ENCODE peak calls at places on chromosomes 2 and 18, in five cellular contexts. S, K, V, R and O are unnamed samples.

GRCh38 chr2:33298233-33298632 is 178.2 kb upstream of the RASGRP3 start:
- DNase-seq in R (no peak), K (no peak), S (no peak), V (no peak), O (no peak)

GRCh38 chr2:60337142-60337497 is 216.3 kb downstream of the BCL11A start:
- DNase-seq in K (no peak), V (peak), S (no peak), R (no peak), O (no peak)

GRCh38 chr2:233100192-233100998 is 40.3 kb downstream of the INPP5D start:
- DNase-seq in S (peak), V (no peak), R (no peak), K (no peak), O (peak)

GRCh38 chr2:9238927-9239326 is 32.3 kb downstream of the ASAP2 start:
- DNase-seq in R (no peak), S (no peak), K (no peak), V (no peak), O (no peak)

GRCh38 chr2:61471905-61472805 is 1.3 kb upstream of the USP34 start:
- DNase-seq in V (peak), S (no peak), R (no peak), K (no peak), O (no peak)

GRCh38 chr2:199693861-199694260 is 157.1 kb downstream of the FTCDNL1 start:
- DNase-seq in R (no peak), K (no peak), S (no peak), V (no peak), O (no peak)

GRCh38 chr18:9613550-9614400 is 584 bp downstream of the PPP4R1 start:
- DNase-seq in R (no peak), K (peak), V (peak), S (peak), O (no peak)

GRCh38 chr2:144780983-144781382 is 261.1 kb upstream of the ZEB2 start:
- DNase-seq in K (no peak), R (peak), S (no peak), V (no peak), O (no peak)

GRCh38 chr2:78887436-78887835 is 138.1 kb upstream of the REG3G start:
- DNase-seq in V (no peak), R (no peak), S (no peak), K (no peak), O (no peak)

GRCh38 chr18:3603460-3604259 is 153.7 kb downstream of the TGIF1 start:
- DNase-seq in K (no peak), S (peak), V (peak), R (peak), O (no peak)

GRCh38 chr2:72027426-72028161 is 120.1 kb downstream of the CYP26B1 start:
- DNase-seq in S (peak), R (no peak), V (no peak), K (no peak), O (no peak)

GRCh38 chr2:148524519-148524919 is 120.0 kb upstream of the EPC2 start:
- DNase-seq in K (no peak), V (no peak), S (no peak), R (no peak), O (no peak)

GRCh38 chr18:45441110-45441842 is 174.0 kb upstream of the SLC14A2 start:
- DNase-seq in S (no peak), V (no peak), K (no peak), R (peak), O (no peak)

GRCh38 chr18:5475252-5475651 is 68.5 kb downstream of the EPB41L3 start:
- DNase-seq in V (peak), S (no peak), R (no peak), K (no peak), O (no peak)

GRCh38 chr2:241417626-241418025 is 61.5 kb downstream of the FARP2 start:
- DNase-seq in K (no peak), S (no peak), V (no peak), R (no peak), O (no peak)

GRCh38 chr18:9722691-9723090 is 14.6 kb downstream of the RAB31 start:
- DNase-seq in S (no peak), R (no peak), V (no peak), K (no peak), O (no peak)

GRCh38 chr18:63422862-63423304 is 607 bp upstream of the VPS4B start:
- DNase-seq in K (no peak), R (no peak), V (no peak), S (peak), O (no peak)
- TF ChIP-seq CTCF in K (no peak), R (no peak), V (no peak), S (no peak), O (no peak)

GRCh38 chr18:22347624-22348511 is 69.8 kb downstream of the CTAGE1 start:
- DNase-seq in V (no peak), S (no peak), K (peak), R (no peak), O (no peak)
- H3K4me3 ChIP-seq in V (no peak), S (peak), K (peak), R (peak), O (no peak)

DNA sequence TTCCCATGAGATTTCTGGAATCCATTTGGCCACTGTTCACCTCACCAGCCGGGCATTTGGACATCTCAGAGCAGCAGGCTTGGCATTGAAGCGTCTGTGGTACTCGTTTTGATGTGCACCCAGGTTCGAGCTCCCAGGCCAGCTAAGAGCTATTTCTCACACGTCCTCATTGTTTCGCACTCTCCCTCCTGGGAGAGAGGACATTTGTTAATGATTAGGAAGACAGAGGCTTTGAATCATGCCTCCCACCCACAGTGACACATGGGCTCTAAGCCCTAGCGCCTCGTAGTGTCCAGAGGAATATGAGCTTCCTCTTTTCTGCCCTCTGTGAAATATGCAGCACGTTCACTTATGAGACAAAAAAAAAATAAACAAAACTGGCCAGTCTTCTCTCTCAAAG is 361.8 kb downstream of the RND3 start:
- DNase-seq in K (no peak), R (peak), S (no peak), V (no peak), O (no peak)
- TF ChIP-seq CTCF in K (no peak), R (peak), S (no peak), V (no peak), O (no peak)

GRCh38 chr18:57428221-57429150 is 6.7 kb upstream of the ONECUT2 start:
- DNase-seq in S (peak), V (no peak), K (no peak), R (no peak), O (no peak)
- H3K4me3 ChIP-seq in S (peak), V (no peak), K (no peak), R (no peak), O (no peak)

DNA sequence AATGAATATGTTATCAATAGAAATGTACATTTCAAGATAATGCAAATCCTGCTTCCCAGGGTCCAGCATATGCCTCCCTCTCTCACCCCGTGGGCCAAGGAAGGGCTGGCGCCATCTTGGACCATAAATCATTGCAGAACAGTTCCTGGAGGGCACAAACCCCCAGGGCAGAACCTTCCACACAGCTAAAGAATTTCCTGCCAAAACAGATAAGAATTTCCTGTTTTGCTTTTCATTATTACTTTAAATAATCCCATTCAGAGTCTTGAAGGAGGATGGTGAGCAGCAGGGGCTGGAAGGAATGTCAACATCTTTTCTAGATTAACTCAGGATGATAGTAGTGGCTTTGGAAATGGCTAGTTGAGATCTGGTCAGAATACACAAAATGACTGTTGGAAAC is 53.7 kb downstream of the EHD3 start:
- DNase-seq in S (no peak), R (no peak), K (no peak), V (no peak), O (no peak)
- TF ChIP-seq CTCF in S (no peak), R (no peak), K (no peak), V (no peak), O (no peak)

DNA sequence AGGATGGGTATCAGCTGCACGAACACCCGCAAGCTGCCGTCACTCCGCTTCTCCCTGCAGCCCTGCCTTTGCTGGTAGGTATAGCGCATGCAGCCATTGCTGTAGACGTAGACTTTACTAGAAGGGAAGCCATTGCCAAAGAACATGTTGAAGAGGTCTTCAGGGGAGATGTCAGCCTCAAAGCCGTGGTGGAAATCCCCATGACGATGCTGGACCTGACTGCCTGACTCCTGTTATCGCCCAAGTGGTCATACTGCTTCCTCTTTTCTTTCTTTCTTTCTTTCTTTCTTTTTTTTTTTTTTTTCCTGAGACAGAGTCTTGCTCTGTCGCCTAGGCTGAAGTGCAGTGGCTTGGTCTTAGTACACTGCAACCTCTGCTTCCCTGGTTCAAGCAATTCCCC is 68.7 kb upstream of the SPRED2 start:
- DNase-seq in K (no peak), V (no peak), R (no peak), S (no peak), O (no peak)
- H3K4me3 ChIP-seq in K (no peak), V (no peak), R (no peak), S (no peak), O (no peak)

DNA sequence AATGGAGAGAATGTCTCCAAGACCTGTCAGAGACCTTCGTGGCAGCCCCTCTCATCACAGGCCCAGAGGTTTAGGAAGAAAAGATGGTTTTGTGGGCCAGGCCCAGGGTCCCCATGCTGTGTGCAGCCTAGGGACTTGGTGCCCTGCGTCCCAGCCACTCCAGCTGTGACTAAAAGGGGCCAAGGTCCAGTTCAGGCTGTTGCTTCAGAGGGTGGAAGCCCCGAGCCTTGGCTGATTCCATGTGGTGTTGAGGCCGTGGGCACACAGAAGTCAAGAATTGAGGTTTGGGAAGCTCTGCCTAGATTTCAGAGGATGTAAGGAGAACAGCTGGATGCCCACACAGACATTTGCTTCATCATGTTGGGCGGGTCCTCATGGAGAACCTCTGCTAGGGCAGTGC is 45.1 kb upstream of the ACTR2 start:
- DNase-seq in S (no peak), V (no peak), R (no peak), K (no peak), O (no peak)
- TF ChIP-seq CTCF in S (no peak), V (no peak), R (no peak), K (no peak), O (no peak)

GRCh38 chr2:171515672-171516298 is 6.5 kb upstream of the CYBRD1 start:
- DNase-seq in S (no peak), R (peak), V (no peak), K (no peak), O (no peak)
- H3K4me3 ChIP-seq in S (no peak), R (no peak), V (no peak), K (no peak), O (no peak)

GRCh38 chr2:158181171-158181570 is 79.5 kb downstream of the UPP2 start:
- DNase-seq in S (no peak), V (no peak), R (no peak), K (no peak), O (no peak)

GRCh38 chr2:158182681-158183350 is 81.1 kb downstream of the UPP2 start:
- DNase-seq in K (no peak), V (no peak), R (no peak), S (no peak), O (no peak)

GRCh38 chr2:158178646-158179045 is 77.0 kb downstream of the UPP2 start:
- DNase-seq in K (no peak), R (no peak), S (no peak), V (no peak), O (no peak)

GRCh38 chr2:158184001-158184400 is 82.3 kb downstream of the UPP2 start:
- DNase-seq in R (no peak), S (no peak), K (no peak), V (no peak), O (no peak)

GRCh38 chr2:158179660-158180059 is 78.0 kb downstream of the UPP2 start:
- DNase-seq in S (no peak), V (no peak), R (no peak), K (no peak), O (no peak)
- TF ChIP-seq CTCF in S (peak), V (no peak), R (no peak), K (no peak), O (peak)